ENCODE peak calls at places on chromosomes 2 and 18, in eight cellular contexts. One of them, this sample, is unnamed.

GRCh38 chr2:196336715-196337617 is 165.6 kb upstream of the STK17B start:
- DNase-seq in endothelial cell: no peak
- DNase-seq in fibroblast of mammary gland: peak
- DNase-seq in CD4-positive, alpha-beta T cell: no peak
- DNase-seq in progenitor cell of endocrine pancreas: no peak
- DNase-seq in tibial artery: no peak
- DNase-seq in OCI-LY7: peak
- DNase-seq in Panc1: no peak
- DNase-seq in this sample: no peak

GRCh38 chr18:3526421-3527354 is 76.7 kb downstream of the TGIF1 start:
- DNase-seq in endothelial cell: no peak
- DNase-seq in fibroblast of mammary gland: no peak
- DNase-seq in CD4-positive, alpha-beta T cell: no peak
- DNase-seq in progenitor cell of endocrine pancreas: no peak
- DNase-seq in tibial artery: no peak
- DNase-seq in OCI-LY7: no peak
- DNase-seq in Panc1: no peak
- DNase-seq in this sample: no peak

GRCh38 chr18:32714571-32715148 is 58.2 kb downstream of the KLHL14 start:
- DNase-seq in endothelial cell: peak
- DNase-seq in fibroblast of mammary gland: peak
- DNase-seq in CD4-positive, alpha-beta T cell: no peak
- DNase-seq in progenitor cell of endocrine pancreas: peak
- DNase-seq in tibial artery: no peak
- DNase-seq in OCI-LY7: peak
- DNase-seq in Panc1: peak
- DNase-seq in this sample: no peak

GRCh38 chr2:42105330-42106256 is 57.8 kb downstream of the PKDCC start:
- DNase-seq in endothelial cell: no peak
- DNase-seq in fibroblast of mammary gland: no peak
- DNase-seq in CD4-positive, alpha-beta T cell: peak
- DNase-seq in progenitor cell of endocrine pancreas: no peak
- DNase-seq in tibial artery: peak
- DNase-seq in OCI-LY7: peak
- DNase-seq in Panc1: no peak
- DNase-seq in this sample: peak

GRCh38 chr2:175030380-175031271 is 25.4 kb upstream of the CHN1 start:
- DNase-seq in endothelial cell: peak
- DNase-seq in fibroblast of mammary gland: peak
- DNase-seq in CD4-positive, alpha-beta T cell: no peak
- DNase-seq in progenitor cell of endocrine pancreas: peak
- DNase-seq in tibial artery: no peak
- DNase-seq in OCI-LY7: peak
- DNase-seq in Panc1: peak
- DNase-seq in this sample: no peak

GRCh38 chr2:206915136-206915535 is 24.2 kb upstream of the CPO start:
- DNase-seq in endothelial cell: no peak
- DNase-seq in fibroblast of mammary gland: peak
- DNase-seq in CD4-positive, alpha-beta T cell: no peak
- DNase-seq in progenitor cell of endocrine pancreas: no peak
- DNase-seq in tibial artery: no peak
- DNase-seq in OCI-LY7: no peak
- DNase-seq in Panc1: peak
- DNase-seq in this sample: no peak

GRCh38 chr18:37422116-37422515 is 143.5 kb downstream of the CELF4 start:
- DNase-seq in endothelial cell: no peak
- DNase-seq in fibroblast of mammary gland: no peak
- DNase-seq in CD4-positive, alpha-beta T cell: no peak
- DNase-seq in progenitor cell of endocrine pancreas: no peak
- DNase-seq in tibial artery: no peak
- DNase-seq in OCI-LY7: no peak
- DNase-seq in Panc1: no peak
- DNase-seq in this sample: no peak

GRCh38 chr18:43668866-43669265 is 391.6 kb upstream of the SYT4 start:
- DNase-seq in endothelial cell: no peak
- DNase-seq in fibroblast of mammary gland: no peak
- DNase-seq in CD4-positive, alpha-beta T cell: no peak
- DNase-seq in progenitor cell of endocrine pancreas: no peak
- DNase-seq in tibial artery: no peak
- DNase-seq in OCI-LY7: no peak
- DNase-seq in Panc1: no peak
- DNase-seq in this sample: no peak

GRCh38 chr2:203782262-203782976 is 76.0 kb downstream of the CD28 start:
- DNase-seq in endothelial cell: peak
- DNase-seq in fibroblast of mammary gland: peak
- DNase-seq in CD4-positive, alpha-beta T cell: peak
- DNase-seq in progenitor cell of endocrine pancreas: peak
- DNase-seq in tibial artery: peak
- DNase-seq in OCI-LY7: peak
- DNase-seq in Panc1: no peak
- DNase-seq in this sample: peak

GRCh38 chr2:6723865-6724571 is 141.7 kb downstream of the CMPK2 start:
- DNase-seq in endothelial cell: no peak
- DNase-seq in fibroblast of mammary gland: no peak
- DNase-seq in CD4-positive, alpha-beta T cell: no peak
- DNase-seq in progenitor cell of endocrine pancreas: no peak
- DNase-seq in tibial artery: no peak
- DNase-seq in OCI-LY7: no peak
- DNase-seq in Panc1: no peak
- DNase-seq in this sample: no peak

GRCh38 chr2:15701991-15702390 is 110.3 kb downstream of the DDX1 start:
- DNase-seq in endothelial cell: no peak
- DNase-seq in fibroblast of mammary gland: no peak
- DNase-seq in CD4-positive, alpha-beta T cell: no peak
- DNase-seq in progenitor cell of endocrine pancreas: no peak
- DNase-seq in tibial artery: no peak
- DNase-seq in OCI-LY7: no peak
- DNase-seq in Panc1: no peak
- DNase-seq in this sample: no peak

GRCh38 chr2:230413465-230413864 is 2.5 kb upstream of the SP100 start:
- DNase-seq in endothelial cell: no peak
- DNase-seq in fibroblast of mammary gland: no peak
- DNase-seq in CD4-positive, alpha-beta T cell: no peak
- DNase-seq in progenitor cell of endocrine pancreas: no peak
- DNase-seq in tibial artery: no peak
- DNase-seq in OCI-LY7: no peak
- DNase-seq in Panc1: no peak
- DNase-seq in this sample: no peak

GRCh38 chr2:42550870-42551269 is 17.6 kb upstream of the MTA3 start:
- DNase-seq in endothelial cell: no peak
- DNase-seq in fibroblast of mammary gland: no peak
- DNase-seq in CD4-positive, alpha-beta T cell: no peak
- DNase-seq in progenitor cell of endocrine pancreas: no peak
- DNase-seq in tibial artery: no peak
- DNase-seq in OCI-LY7: no peak
- DNase-seq in Panc1: no peak
- DNase-seq in this sample: no peak

GRCh38 chr2:72921088-72921851 is 4.0 kb downstream of the EMX1 start:
- DNase-seq in endothelial cell: no peak
- DNase-seq in fibroblast of mammary gland: no peak
- DNase-seq in CD4-positive, alpha-beta T cell: no peak
- DNase-seq in progenitor cell of endocrine pancreas: no peak
- DNase-seq in tibial artery: no peak
- DNase-seq in OCI-LY7: no peak
- DNase-seq in Panc1: no peak
- DNase-seq in this sample: no peak

GRCh38 chr2:46363535-46364170 is 66.4 kb downstream of the EPAS1 start:
- DNase-seq in endothelial cell: no peak
- DNase-seq in fibroblast of mammary gland: peak
- DNase-seq in CD4-positive, alpha-beta T cell: no peak
- DNase-seq in progenitor cell of endocrine pancreas: no peak
- DNase-seq in tibial artery: no peak
- DNase-seq in OCI-LY7: no peak
- DNase-seq in Panc1: no peak
- DNase-seq in this sample: no peak

GRCh38 chr2:26623541-26624497 is 17.3 kb downstream of the CIB4 start:
- DNase-seq in endothelial cell: no peak
- DNase-seq in fibroblast of mammary gland: peak
- DNase-seq in CD4-positive, alpha-beta T cell: no peak
- DNase-seq in progenitor cell of endocrine pancreas: no peak
- DNase-seq in tibial artery: no peak
- DNase-seq in OCI-LY7: no peak
- DNase-seq in Panc1: no peak
- DNase-seq in this sample: no peak

GRCh38 chr2:56287508-56287907 is 103.7 kb downstream of the CCDC85A start:
- DNase-seq in endothelial cell: no peak
- DNase-seq in fibroblast of mammary gland: no peak
- DNase-seq in CD4-positive, alpha-beta T cell: no peak
- DNase-seq in progenitor cell of endocrine pancreas: no peak
- DNase-seq in tibial artery: no peak
- DNase-seq in OCI-LY7: no peak
- DNase-seq in Panc1: no peak
- DNase-seq in this sample: no peak

GRCh38 chr2:119367472-119368099 is 809 bp downstream of the DBI start:
- DNase-seq in endothelial cell: peak
- DNase-seq in fibroblast of mammary gland: peak
- DNase-seq in CD4-positive, alpha-beta T cell: peak
- DNase-seq in progenitor cell of endocrine pancreas: peak
- DNase-seq in tibial artery: peak
- DNase-seq in OCI-LY7: peak
- DNase-seq in Panc1: no peak
- DNase-seq in this sample: no peak

DNA sequence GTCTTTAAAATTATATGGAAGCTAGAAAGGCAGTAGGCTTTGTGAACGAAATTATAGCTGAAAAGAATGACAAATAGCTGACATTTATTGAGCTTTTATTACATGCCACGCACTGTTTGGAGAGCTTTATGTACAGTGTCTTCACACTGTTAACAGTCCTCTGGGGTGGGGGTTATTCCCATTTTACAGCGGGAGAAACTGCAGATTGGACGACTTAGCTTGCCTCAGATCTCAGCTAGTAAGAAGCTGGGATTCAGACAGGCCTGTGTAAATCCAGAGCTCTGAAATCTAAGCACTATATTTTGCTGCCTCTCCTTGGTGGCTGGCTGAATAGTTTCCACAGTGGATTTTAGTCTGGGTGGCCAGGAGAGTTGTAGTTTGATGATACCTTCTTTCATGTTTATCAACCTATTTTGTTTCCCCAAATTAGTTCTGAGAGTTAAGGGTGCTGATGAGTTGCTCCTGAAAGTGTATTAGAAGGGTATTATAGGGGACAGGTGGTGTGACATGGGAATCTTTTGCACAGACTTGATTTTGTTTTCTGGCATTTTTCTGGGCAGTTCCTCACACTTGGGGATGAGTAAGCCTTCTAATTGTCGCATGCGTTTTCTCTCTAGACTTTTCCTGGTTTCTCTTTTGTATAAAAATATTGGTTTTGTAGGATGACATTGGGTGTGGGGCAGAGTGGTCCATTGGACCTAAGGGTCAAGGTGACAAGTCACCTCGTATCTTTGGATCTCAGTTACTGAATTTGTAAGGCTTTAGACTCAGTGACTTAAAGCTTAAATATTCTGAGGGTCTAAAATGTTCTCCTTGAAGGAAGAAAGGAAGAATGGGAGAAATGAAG is 1.5 kb downstream of the ACSL3 start:
- DNase-seq in endothelial cell: no peak
- DNase-seq in fibroblast of mammary gland: peak
- DNase-seq in CD4-positive, alpha-beta T cell: no peak
- DNase-seq in progenitor cell of endocrine pancreas: no peak
- DNase-seq in tibial artery: no peak
- DNase-seq in OCI-LY7: peak
- DNase-seq in Panc1: no peak
- DNase-seq in this sample: no peak
- TF ChIP-seq CTCF in endothelial cell: no peak
- TF ChIP-seq CTCF in fibroblast of mammary gland: peak
- TF ChIP-seq CTCF in CD4-positive, alpha-beta T cell: no peak
- TF ChIP-seq CTCF in progenitor cell of endocrine pancreas: no peak
- TF ChIP-seq CTCF in tibial artery: no peak
- TF ChIP-seq CTCF in OCI-LY7: no peak
- TF ChIP-seq CTCF in Panc1: peak
- TF ChIP-seq CTCF in this sample: no peak

DNA sequence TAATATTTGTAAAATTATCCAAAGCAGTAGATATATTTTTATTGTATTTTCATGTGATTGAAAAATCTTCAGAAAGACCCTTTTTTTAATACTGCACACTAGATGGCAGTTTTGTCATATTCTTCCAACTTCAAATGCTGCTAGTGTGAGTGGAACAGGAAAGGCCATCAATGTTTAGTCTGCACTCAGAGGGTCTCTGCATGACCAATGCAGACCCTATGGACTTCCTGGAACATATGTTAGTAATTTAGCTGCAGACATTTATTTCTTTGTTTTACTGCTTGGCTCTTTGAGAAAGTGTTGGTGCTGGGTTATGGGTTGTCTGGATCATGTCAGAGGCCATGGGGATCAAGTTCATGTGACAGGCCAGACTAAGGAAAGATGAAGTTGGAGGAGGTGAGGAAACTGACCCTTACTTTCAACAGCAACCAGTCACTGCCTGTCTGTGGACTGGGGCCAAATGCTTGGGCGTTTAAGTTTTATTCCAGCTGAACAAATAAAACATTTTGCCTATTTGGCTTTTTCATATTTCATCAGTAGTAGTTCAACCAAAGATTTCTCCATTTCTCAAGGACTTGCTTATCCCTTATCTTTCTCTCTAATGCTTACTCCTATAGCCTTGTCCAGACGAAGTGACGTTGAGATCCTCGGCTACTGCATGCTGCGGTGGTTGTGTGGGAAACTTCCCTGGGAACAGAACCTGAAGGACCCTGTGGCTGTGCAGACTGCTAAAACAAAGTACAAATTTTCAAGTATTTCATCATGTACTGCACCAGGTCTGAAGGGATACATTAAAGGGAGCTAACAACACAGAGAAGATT is 84.8 kb downstream of the VRK2 start:
- DNase-seq in endothelial cell: no peak
- DNase-seq in fibroblast of mammary gland: peak
- DNase-seq in CD4-positive, alpha-beta T cell: no peak
- DNase-seq in progenitor cell of endocrine pancreas: no peak
- DNase-seq in tibial artery: peak
- DNase-seq in OCI-LY7: peak
- DNase-seq in Panc1: no peak
- DNase-seq in this sample: no peak
- TF ChIP-seq CTCF in endothelial cell: no peak
- TF ChIP-seq CTCF in fibroblast of mammary gland: no peak
- TF ChIP-seq CTCF in CD4-positive, alpha-beta T cell: no peak
- TF ChIP-seq CTCF in progenitor cell of endocrine pancreas: peak
- TF ChIP-seq CTCF in tibial artery: no peak
- TF ChIP-seq CTCF in OCI-LY7: peak
- TF ChIP-seq CTCF in Panc1: peak
- TF ChIP-seq CTCF in this sample: no peak

DNA sequence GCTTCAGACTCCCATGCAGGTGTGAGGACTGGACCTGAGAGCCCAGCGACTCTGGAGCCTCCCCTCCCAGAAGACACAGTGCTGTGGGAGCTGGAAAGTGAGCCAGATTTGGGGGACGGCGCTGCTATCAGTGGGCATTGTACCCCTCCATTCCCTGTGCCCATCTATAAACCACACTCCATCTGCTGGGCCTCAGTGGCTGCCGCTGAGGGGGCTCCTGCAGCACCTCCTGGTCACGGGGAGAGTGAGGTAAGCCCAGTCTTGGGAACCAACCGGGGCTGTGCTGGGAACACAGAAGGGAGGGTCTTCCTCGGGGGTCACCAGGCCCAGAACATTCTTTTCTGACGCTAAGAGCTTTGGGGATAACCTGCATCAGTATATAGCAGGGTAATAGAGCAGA is 9.5 kb downstream of the PSD4 start:
- DNase-seq in endothelial cell: no peak
- DNase-seq in fibroblast of mammary gland: no peak
- DNase-seq in CD4-positive, alpha-beta T cell: no peak
- DNase-seq in progenitor cell of endocrine pancreas: no peak
- DNase-seq in tibial artery: no peak
- DNase-seq in OCI-LY7: no peak
- DNase-seq in Panc1: no peak
- DNase-seq in this sample: no peak
- TF ChIP-seq CTCF in endothelial cell: no peak
- TF ChIP-seq CTCF in fibroblast of mammary gland: no peak
- TF ChIP-seq CTCF in CD4-positive, alpha-beta T cell: no peak
- TF ChIP-seq CTCF in progenitor cell of endocrine pancreas: no peak
- TF ChIP-seq CTCF in tibial artery: no peak
- TF ChIP-seq CTCF in OCI-LY7: no peak
- TF ChIP-seq CTCF in Panc1: no peak
- TF ChIP-seq CTCF in this sample: no peak

GRCh38 chr2:224284134-224284946 is 117.6 kb downstream of the FAM124B start:
- DNase-seq in endothelial cell: no peak
- DNase-seq in fibroblast of mammary gland: peak
- DNase-seq in CD4-positive, alpha-beta T cell: no peak
- DNase-seq in progenitor cell of endocrine pancreas: no peak
- DNase-seq in tibial artery: no peak
- DNase-seq in OCI-LY7: peak
- DNase-seq in Panc1: peak
- DNase-seq in this sample: no peak
- TF ChIP-seq CTCF in endothelial cell: peak
- TF ChIP-seq CTCF in fibroblast of mammary gland: peak
- TF ChIP-seq CTCF in CD4-positive, alpha-beta T cell: peak
- TF ChIP-seq CTCF in progenitor cell of endocrine pancreas: peak
- TF ChIP-seq CTCF in tibial artery: peak
- TF ChIP-seq CTCF in OCI-LY7: peak
- TF ChIP-seq CTCF in Panc1: peak
- TF ChIP-seq CTCF in this sample: peak